ENCODE peak calls at places on chromosomes 12 and 14, in eight cellular contexts. A is WTC11, D is dorsolateral prefrontal cortex, X is transverse colon, B is suprapubic skin, G is bronchial epithelial cell, P is mesothelial cell of epicardium, S is cardiac muscle cell. U is an unnamed sample.
A peak's percentile ranks its signal among the peaks of the same experiment; 100 is the strongest.

GRCh38 chr14:53542692-53543091 is 389.6 kb upstream of the DDHD1 start:
- DNase-seq in A (no peak), D (no peak), X (no peak), B (no peak), G (peak; percentile 31), P (peak; percentile 26), S (peak; percentile 65), U (peak; percentile 58)

GRCh38 chr14:93752980-93753561 is 35.2 kb downstream of the PRIMA1 start:
- DNase-seq in A (no peak), D (peak; percentile 83), X (no peak), B (no peak), G (no peak), P (no peak), S (no peak), U (no peak)

GRCh38 chr12:3951380-3952135 is 78.4 kb upstream of the PARP11 start:
- DNase-seq in A (no peak), D (no peak), X (no peak), B (no peak), G (peak; percentile 45), P (no peak), S (no peak), U (no peak)

GRCh38 chr14:52835122-52835903 is 43.9 kb upstream of the GNPNAT1 start:
- DNase-seq in A (no peak), D (no peak), X (no peak), B (no peak), G (peak; percentile 62), P (no peak), S (no peak), U (no peak)

GRCh38 chr14:41899416-41899815 is 292.7 kb downstream of the LRFN5 start:
- DNase-seq in A (no peak), D (no peak), X (no peak), B (no peak), G (no peak), P (no peak), S (no peak), U (no peak)

GRCh38 chr12:22856120-22856699 is 231.2 kb downstream of the ETNK1 start:
- DNase-seq in A (no peak), D (no peak), X (no peak), B (no peak), G (peak; percentile 57), P (no peak), S (peak; percentile 47), U (no peak)

GRCh38 chr12:102847131-102847530 is 69.9 kb downstream of the PAH start:
- DNase-seq in A (no peak), D (no peak), X (no peak), B (no peak), G (peak; percentile 1), P (no peak), S (no peak), U (no peak)

GRCh38 chr14:69845787-69846186 is 33.4 kb upstream of the SMOC1 start:
- DNase-seq in A (no peak), D (no peak), X (no peak), B (no peak), G (peak; percentile 27), P (no peak), S (no peak), U (no peak)

GRCh38 chr14:34302654-34303053 is 159.4 kb downstream of the SPTSSA start:
- DNase-seq in A (no peak), D (no peak), X (peak; percentile 61), B (no peak), G (no peak), P (no peak), S (no peak), U (no peak)

GRCh38 chr12:110600254-110600653 is 13.7 kb upstream of the TCTN1 start:
- DNase-seq in A (no peak), D (no peak), X (no peak), B (no peak), G (peak; percentile 69), P (no peak), S (no peak), U (no peak)

GRCh38 chr14:87566986-87567385 is 426.0 kb downstream of the GALC start:
- DNase-seq in A (no peak), D (no peak), X (no peak), B (no peak), G (no peak), P (no peak), S (no peak), U (no peak)

GRCh38 chr12:83156800-83157199 is 470.1 kb downstream of the TMTC2 start:
- DNase-seq in A (no peak), D (no peak), X (no peak), B (no peak), G (no peak), P (no peak), S (no peak), U (no peak)

GRCh38 chr14:23365353-23366162 is 586 bp upstream of the EFS start:
- DNase-seq in A (peak; percentile 48), D (no peak), X (no peak), B (no peak), G (peak; percentile 18), P (no peak), S (no peak), U (peak; percentile 43)

GRCh38 chr14:95282354-95282985 is 37.2 kb downstream of the CLMN start:
- DNase-seq in A (no peak), D (no peak), X (no peak), B (peak; percentile 20), G (no peak), P (no peak), S (peak; percentile 20), U (no peak)

GRCh38 chr14:73728106-73729014 is 14.2 kb upstream of the PNMA1 start:
- DNase-seq in A (peak; percentile 93), D (peak; percentile 82), X (peak; percentile 94), B (no peak), G (peak; percentile 63), P (peak; percentile 62), S (peak; percentile 86), U (peak; percentile 91)

GRCh38 chr14:54767450-54767849 is 135.2 kb downstream of the GCH1 start:
- DNase-seq in A (no peak), D (no peak), X (no peak), B (peak; percentile 43), G (no peak), P (no peak), S (no peak), U (no peak)

GRCh38 chr12:49832836-49833421 is 4.7 kb upstream of the NCKAP5L start:
- DNase-seq in A (no peak), D (no peak), X (no peak), B (no peak), G (peak; percentile 59), P (no peak), S (no peak), U (no peak)

GRCh38 chr12:57127101-57127709 is 1.1 kb upstream of the LRP1 start:
- DNase-seq in A (peak; percentile 76), D (peak; percentile 52), X (peak; percentile 90), B (no peak), G (peak; percentile 58), P (no peak), S (peak; percentile 89), U (peak; percentile 78)

GRCh38 chr12:57126561-57126960 is 1.7 kb upstream of the LRP1 start:
- DNase-seq in A (no peak), D (no peak), X (peak; percentile 15), B (no peak), G (peak; percentile 13), P (no peak), S (no peak), U (no peak)

GRCh38 chr12:57123813-57124212 is 4.5 kb upstream of the LRP1 start:
- DNase-seq in A (no peak), D (no peak), X (no peak), B (no peak), G (no peak), P (no peak), S (no peak), U (no peak)

GRCh38 chr12:57126061-57126460 is 2.2 kb upstream of the LRP1 start:
- DNase-seq in A (no peak), D (no peak), X (peak; percentile 7), B (no peak), G (no peak), P (no peak), S (no peak), U (no peak)

GRCh38 chr12:57124259-57124877 is 3.9 kb upstream of the LRP1 start:
- DNase-seq in A (peak; percentile 84), D (peak; percentile 76), X (peak; percentile 84), B (no peak), G (peak; percentile 68), P (no peak), S (peak; percentile 78), U (peak; percentile 84)
- TF ChIP-seq CTCF in A (peak; percentile 92), D (peak; percentile 95), X (peak; percentile 97), B (peak; percentile 94), G (peak; percentile 87), P (peak; percentile 96), S (peak; percentile 92), U (peak; percentile 91)

GRCh38 chr12:51083140-51083833 is at the start of gene CSRNP2:
- DNase-seq in A (peak; percentile 98), D (peak; percentile 99), X (peak; percentile 97), B (peak; percentile 99), G (peak; percentile 84), P (peak; percentile 89), S (peak; percentile 97), U (peak; percentile 92)
- TF ChIP-seq CTCF in A (no peak), D (peak; percentile 34), X (peak; percentile 2), B (no peak), G (peak; percentile 3), P (no peak), S (peak; percentile 11), U (no peak)

DNA sequence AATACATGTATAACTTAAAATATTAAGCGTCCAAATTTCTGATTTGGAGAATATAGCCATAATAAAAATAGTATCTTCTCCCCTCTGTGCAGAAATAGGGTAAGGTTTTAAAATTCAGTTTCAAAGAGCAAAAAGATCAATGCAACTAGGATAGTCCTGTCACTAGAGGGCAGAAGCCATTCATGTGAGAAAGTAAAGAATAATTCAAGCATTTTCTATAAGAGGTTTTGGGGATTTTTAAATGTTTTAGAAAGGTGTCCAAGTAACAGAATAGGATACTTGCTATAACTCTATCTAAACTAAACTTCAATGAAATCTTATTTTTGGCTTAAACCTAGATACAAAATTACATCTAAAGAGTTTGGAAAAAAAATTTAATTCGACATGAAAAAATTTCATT is 50.3 kb downstream of the ADAMTS20 start:
- DNase-seq in A (no peak), D (no peak), X (no peak), B (no peak), G (peak; percentile 21), P (no peak), S (peak; percentile 16), U (no peak)
- TF ChIP-seq CTCF in A (no peak), D (peak; percentile 31), X (no peak), B (no peak), G (peak; percentile 30), P (peak; percentile 42), S (peak; percentile 51), U (no peak)

GRCh38 chr12:126667340-126667739 is 1599.6 kb upstream of the TMEM132C start:
- DNase-seq in A (no peak), D (no peak), X (no peak), B (no peak), G (peak; percentile 47), P (no peak), S (no peak), U (peak; percentile 41)

GRCh38 chr12:126668961-126669360 is 1598.0 kb upstream of the TMEM132C start:
- DNase-seq in A (no peak), D (no peak), X (no peak), B (no peak), G (no peak), P (no peak), S (no peak), U (no peak)

GRCh38 chr12:126668538-126668937 is 1598.4 kb upstream of the TMEM132C start:
- DNase-seq in A (no peak), D (no peak), X (no peak), B (no peak), G (peak; percentile 64), P (no peak), S (no peak), U (peak; percentile 53)

GRCh38 chr12:126663304-126664094 is 1598.3 kb downstream of the AACS start:
- DNase-seq in A (no peak), D (no peak), X (no peak), B (no peak), G (peak; percentile 12), P (no peak), S (peak; percentile 30), U (peak; percentile 29)
- TF ChIP-seq CTCF in A (no peak), D (peak; percentile 15), X (no peak), B (no peak), G (peak; percentile 13), P (no peak), S (no peak), U (no peak)